ENCODE peak calls at places on chromosome X, in ten cellular contexts. Q is IMR-90, D is stomach, M is A549, A is GM12892, P is endothelial cell of umbilical vein, L is esophagus squamous epithelium, T is breast epithelium, E is NB4, G is spleen. H is an unnamed sample.

GRCh38 chrX:15298780-15299179 is 16.7 kb downstream of the ASB11 start:
- DNase-seq in Q (no peak), D (no peak), M (no peak), A (no peak), P (no peak), L (no peak), T (no peak), E (no peak), G (no peak), H (no peak)

GRCh38 chrX:120262781-120263719 is 12.4 kb downstream of the ZBTB33 start:
- DNase-seq in Q (no peak), D (no peak), M (no peak), A (no peak), P (no peak), L (no peak), T (no peak), E (peak), G (no peak), H (no peak)

GRCh38 chrX:49761481-49761880 is 65.7 kb upstream of the PAGE1 start:
- DNase-seq in Q (peak), D (no peak), M (peak), A (no peak), P (peak), L (no peak), T (no peak), E (peak), G (no peak), H (peak)

GRCh38 chrX:154018518-154019060 is 1.1 kb downstream of the IRAK1 start:
- DNase-seq in Q (no peak), D (no peak), M (no peak), A (no peak), P (no peak), L (no peak), T (no peak), E (peak), G (no peak), H (no peak)

GRCh38 chrX:91108761-91109160 is 325.9 kb upstream of the PABPC5 start:
- DNase-seq in Q (no peak), D (no peak), M (no peak), A (no peak), P (no peak), L (no peak), T (no peak), E (no peak), G (no peak), H (no peak)

GRCh38 chrX:53312946-53313745 is 31.8 kb upstream of the IQSEC2 start:
- DNase-seq in Q (peak), D (peak), M (peak), A (no peak), P (peak), L (no peak), T (peak), E (peak), G (no peak), H (peak)

GRCh38 chrX:122777766-122778165 is 406.3 kb upstream of the GRIA3 start:
- DNase-seq in Q (no peak), D (no peak), M (no peak), A (no peak), P (no peak), L (no peak), T (no peak), E (peak), G (no peak), H (no peak)

GRCh38 chrX:19739683-19740082 is 147.7 kb downstream of the SH3KBP1 start:
- DNase-seq in Q (peak), D (peak), M (peak), A (peak), P (peak), L (no peak), T (peak), E (peak), G (peak), H (peak)

GRCh38 chrX:149539283-149540132 is 1.3 kb upstream of the EOLA1 start:
- DNase-seq in Q (peak), D (peak), M (peak), A (peak), P (peak), L (peak), T (peak), E (peak), G (peak), H (peak)

GRCh38 chrX:149540133-149540620 is 635 bp upstream of the EOLA1 start:
- DNase-seq in Q (peak), D (peak), M (peak), A (peak), P (no peak), L (peak), T (peak), E (peak), G (peak), H (peak)

GRCh38 chrX:149541521-149542047 is 772 bp downstream of the EOLA1 start:
- DNase-seq in Q (no peak), D (no peak), M (no peak), A (no peak), P (no peak), L (no peak), T (no peak), E (peak), G (no peak), H (peak)

DNA sequence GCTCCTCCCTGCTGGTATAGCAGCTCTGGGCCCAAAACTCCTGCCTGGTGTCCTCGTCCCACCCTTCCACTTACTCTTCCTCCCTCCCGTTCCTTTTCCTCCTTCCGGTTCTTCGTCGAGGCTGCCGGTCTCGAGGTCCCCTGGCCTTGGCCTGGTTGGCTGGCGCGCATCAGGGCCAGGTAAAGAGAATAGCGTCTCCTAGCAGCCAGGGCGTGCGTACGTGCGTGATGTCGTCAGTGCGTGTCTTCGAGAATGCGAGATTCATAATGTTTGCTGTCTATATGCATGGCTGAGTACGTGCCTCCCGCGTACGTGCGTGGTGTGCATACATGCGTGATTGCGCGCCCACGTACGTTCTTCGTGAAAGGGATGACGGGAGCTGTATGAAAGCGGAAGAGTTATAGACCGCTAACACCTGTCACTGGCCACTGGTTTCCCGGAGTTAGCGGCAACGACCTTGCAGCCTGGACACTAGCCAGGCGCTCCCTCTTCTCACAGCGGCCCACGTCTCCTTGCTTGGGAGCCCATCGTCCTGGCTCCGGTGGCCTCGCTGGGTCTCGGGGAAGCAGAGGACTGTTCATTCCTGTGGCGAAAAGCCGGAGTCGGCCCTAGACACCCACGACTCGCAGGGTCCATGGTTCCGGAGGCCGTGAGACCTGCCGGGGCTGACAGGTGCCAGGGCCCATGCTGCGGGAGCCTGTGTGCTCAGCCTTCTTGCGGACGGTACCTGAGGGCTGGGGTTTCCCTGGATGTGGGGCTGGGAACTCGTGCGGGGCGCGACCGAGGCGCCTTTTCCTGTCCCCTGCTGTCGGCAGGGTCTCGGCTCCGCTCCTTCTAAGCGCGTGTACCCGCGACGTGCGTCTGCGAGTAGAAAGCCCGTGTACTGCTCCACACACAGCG is at the start of gene EOLA1:
- DNase-seq in Q (peak), D (peak), M (peak), A (peak), P (peak), L (peak), T (peak), E (peak), G (peak), H (peak)
- TF ChIP-seq POLR2A in Q (peak), D (no peak), M (peak), A (peak), P (peak), L (peak), T (no peak), E (peak), G (peak), H (peak)

DNA sequence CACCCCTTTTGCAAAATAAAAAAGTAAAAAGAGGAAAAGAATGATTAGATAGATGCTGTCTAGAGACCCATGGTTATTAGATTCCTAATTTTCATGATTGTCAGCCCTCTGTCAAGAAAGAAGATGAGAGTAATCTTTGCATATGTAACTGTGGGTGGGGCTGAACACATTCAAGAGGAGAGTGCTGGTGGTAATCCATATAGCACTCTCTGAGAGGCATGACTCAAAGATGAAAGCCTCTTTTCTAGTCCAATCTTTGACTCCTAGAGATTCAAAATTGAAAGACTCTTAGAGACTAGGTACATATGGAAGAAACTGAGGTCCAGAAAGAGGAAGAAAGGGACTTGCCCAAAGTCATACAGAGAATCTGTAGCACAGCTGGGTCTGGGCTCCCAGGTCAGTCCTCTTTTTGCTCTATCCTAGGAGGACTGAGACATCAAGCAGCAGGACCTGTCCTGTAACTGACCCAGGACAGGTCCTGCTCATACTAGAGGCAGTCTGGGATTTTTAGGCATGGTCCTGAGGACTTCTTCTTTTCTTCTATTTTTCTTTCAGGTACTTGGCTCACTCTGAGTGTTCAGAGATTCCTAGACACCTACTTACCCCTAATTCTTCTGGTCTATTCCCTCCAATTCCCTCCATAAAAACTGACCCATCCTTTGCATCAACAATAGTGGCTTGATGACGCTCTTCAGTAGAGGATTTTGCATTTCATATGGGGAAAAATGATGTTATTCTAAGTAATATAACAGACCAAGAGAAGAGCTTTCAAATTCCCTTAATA is 23.8 kb downstream of the VSIG4 start:
- DNase-seq in Q (no peak), D (no peak), M (no peak), A (no peak), P (no peak), L (no peak), T (no peak), E (no peak), G (no peak), H (peak)
- TF ChIP-seq POLR2A in Q (no peak), D (no peak), M (no peak), A (no peak), P (no peak), L (no peak), T (no peak), E (peak), G (no peak), H (no peak)

GRCh38 chrX:97531824-97532223 is 648.1 kb downstream of the RPA4 start:
- DNase-seq in Q (no peak), D (no peak), M (no peak), A (no peak), P (no peak), L (no peak), T (no peak), E (no peak), G (no peak), H (no peak)
- TF ChIP-seq POLR2A in Q (no peak), D (no peak), M (no peak), A (no peak), P (no peak), L (no peak), T (no peak), E (no peak), G (no peak), H (no peak)

GRCh38 chrX:136255543-136255942 is 4.3 kb upstream of the MAP7D3 start:
- DNase-seq in Q (no peak), D (no peak), M (no peak), A (no peak), P (no peak), L (no peak), T (no peak), E (no peak), G (no peak), H (no peak)

GRCh38 chrX:136250191-136251041 is 784 bp downstream of the MAP7D3 start:
- DNase-seq in Q (no peak), D (no peak), M (peak), A (peak), P (peak), L (no peak), T (no peak), E (no peak), G (no peak), H (peak)

GRCh38 chrX:136246201-136246600 is 5.0 kb downstream of the MAP7D3 start:
- DNase-seq in Q (no peak), D (no peak), M (no peak), A (no peak), P (no peak), L (no peak), T (no peak), E (no peak), G (no peak), H (no peak)

DNA sequence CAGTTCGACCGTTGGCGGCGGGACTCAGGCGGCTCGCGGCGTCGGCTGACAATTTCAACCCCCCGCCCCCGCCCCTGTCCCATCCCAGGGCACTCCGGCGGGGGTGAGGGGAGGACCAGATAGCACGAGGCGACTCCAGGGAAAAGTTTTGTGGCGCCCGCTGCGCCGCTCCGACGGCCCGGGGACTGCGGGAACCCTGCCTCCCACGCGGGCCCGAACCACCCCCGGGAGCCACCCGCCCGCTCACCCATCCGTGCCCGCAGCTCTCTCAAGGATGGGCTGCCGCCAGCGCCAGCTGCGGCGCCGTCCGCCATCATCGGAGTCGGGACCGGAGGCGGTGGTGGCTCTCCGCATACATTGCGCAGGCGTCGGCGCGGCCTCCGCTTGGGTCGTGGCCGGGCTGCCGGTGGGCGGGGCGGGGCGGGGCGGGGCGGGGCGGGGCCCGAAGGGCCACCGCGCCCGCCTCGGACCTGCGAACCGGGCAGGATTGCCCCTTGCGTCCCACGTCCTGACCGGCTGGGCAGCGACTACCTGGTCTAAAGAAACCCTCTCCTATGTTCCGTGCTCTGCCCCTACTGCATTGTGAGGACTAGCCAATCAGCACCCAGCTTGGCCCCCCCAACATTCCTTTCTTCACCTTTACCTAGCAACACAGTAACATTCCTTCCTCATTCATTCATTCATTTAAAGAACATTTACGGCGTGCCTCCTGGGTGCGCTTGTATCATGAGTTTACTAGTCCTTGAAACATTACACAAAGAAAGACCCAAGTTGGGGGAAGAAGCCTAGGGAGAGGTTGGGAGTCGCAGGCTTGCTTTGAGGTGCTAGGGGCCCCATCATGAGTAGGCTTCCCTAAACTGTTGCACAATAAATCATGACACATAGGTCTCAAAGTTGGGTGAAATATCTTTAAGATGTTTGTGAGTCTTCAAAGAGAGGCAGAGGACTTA is at the start of gene MAP7D3:
- DNase-seq in Q (peak), D (peak), M (peak), A (peak), P (peak), L (no peak), T (peak), E (peak), G (peak), H (peak)
- TF ChIP-seq POLR2A in Q (peak), D (no peak), M (peak), A (peak), P (peak), L (no peak), T (no peak), E (peak), G (no peak), H (no peak)

GRCh38 chrX:68060506-68061205 is 372.6 kb downstream of the OPHN1 start:
- DNase-seq in Q (no peak), D (no peak), M (no peak), A (no peak), P (peak), L (no peak), T (no peak), E (no peak), G (no peak), H (no peak)
- TF ChIP-seq POLR2A in Q (no peak), D (no peak), M (no peak), A (no peak), P (no peak), L (no peak), T (no peak), E (no peak), G (no peak), H (no peak)

DNA sequence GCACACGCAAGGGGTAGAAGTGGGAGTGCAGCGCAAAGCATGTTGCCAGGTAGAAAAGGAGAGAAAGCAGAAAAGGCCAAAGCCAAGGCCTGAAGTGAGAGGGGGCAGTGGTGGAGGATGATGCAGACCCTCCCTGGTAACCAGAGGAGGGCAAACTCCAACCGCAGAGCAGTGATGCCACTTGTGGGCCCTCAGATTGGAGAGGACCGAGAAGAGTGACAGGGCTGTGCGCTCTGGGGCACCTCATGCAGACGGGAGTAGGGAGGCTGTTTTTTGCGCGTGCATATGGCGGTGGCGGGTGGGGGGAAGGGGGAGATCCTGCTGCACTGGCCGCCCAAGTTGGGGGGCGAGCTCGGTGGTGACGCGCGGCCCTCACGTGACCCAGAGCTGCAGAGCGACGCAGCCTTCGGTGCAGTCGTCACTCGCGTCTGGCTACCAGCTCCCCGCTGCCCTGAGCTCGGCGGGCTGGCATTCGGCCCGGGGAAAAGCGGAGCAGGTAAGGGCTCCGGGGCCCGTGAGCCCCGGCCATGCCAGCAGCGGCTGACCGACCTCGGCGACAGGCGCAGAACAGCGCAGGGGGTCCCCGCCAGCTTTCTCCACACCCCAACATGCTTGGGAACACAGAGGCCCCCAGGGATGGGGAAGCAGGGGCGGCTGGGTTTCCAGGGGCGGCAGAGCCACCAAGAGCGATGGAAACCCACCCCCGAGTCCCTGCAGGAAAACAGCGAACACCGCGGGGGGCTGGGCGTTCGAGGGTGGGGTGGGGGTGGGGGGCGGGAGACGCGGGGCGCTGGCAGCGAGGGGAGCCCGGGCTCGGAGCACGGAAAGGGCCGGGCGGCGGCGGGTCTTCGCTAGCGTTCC is at the start of gene BEX3:
- DNase-seq in Q (peak), D (peak), M (peak), A (no peak), P (peak), L (no peak), T (peak), E (no peak), G (peak), H (peak)
- TF ChIP-seq POLR2A in Q (peak), D (no peak), M (peak), A (no peak), P (peak), L (peak), T (no peak), E (no peak), G (no peak), H (peak)